ENCODE peak calls at places on chromosomes 12 and 14, in seven cellular contexts. M is WTC11, K is NCI-H1092 treated with DMSO at 0.1 percent for 48 hours, T is body of pancreas, N is T-helper 2 cell, D is caudate nucleus, P is head of caudate nucleus. L is an unnamed sample.

GRCh38 chr12:3727354-3727753 is 25.6 kb downstream of the CRACR2A start:
- DNase-seq in M (no peak), K (no peak), T (no peak), N (no peak), D (no peak), P (no peak), L (no peak)

GRCh38 chr12:4156317-4156716 is 117.2 kb upstream of the CCND2 start:
- DNase-seq in M (no peak), K (no peak), T (no peak), N (no peak), D (no peak), P (no peak), L (no peak)

GRCh38 chr14:41824441-41824840 is 217.8 kb downstream of the LRFN5 start:
- DNase-seq in M (no peak), K (no peak), T (no peak), N (no peak), D (no peak), P (no peak), L (no peak)

GRCh38 chr14:71372411-71372838 is 465.2 kb downstream of the PCNX1 start:
- DNase-seq in M (no peak), K (no peak), T (no peak), N (no peak), D (no peak), P (no peak), L (no peak)

GRCh38 chr12:71014180-71014785 is 93.7 kb upstream of the PTPRR start:
- DNase-seq in M (no peak), K (peak; percentile 47), T (no peak), N (no peak), D (no peak), P (no peak), L (peak; percentile 30)

GRCh38 chr14:63725786-63726185 is 2.1 kb downstream of the SGPP1 start:
- DNase-seq in M (no peak), K (no peak), T (no peak), N (no peak), D (no peak), P (no peak), L (no peak)

GRCh38 chr12:50017047-50017446 is 8.2 kb downstream of the RACGAP1 start:
- DNase-seq in M (no peak), K (no peak), T (peak; percentile 79), N (no peak), D (peak; percentile 22), P (peak; percentile 71), L (peak; percentile 43)

GRCh38 chr12:59452746-59453145 is 143.1 kb upstream of the SLC16A7 start:
- DNase-seq in M (no peak), K (no peak), T (no peak), N (no peak), D (no peak), P (no peak), L (peak; percentile 4)

GRCh38 chr12:52087961-52088820 is 8.7 kb downstream of the SMIM41 start:
- DNase-seq in M (no peak), K (peak; percentile 40), T (no peak), N (no peak), D (no peak), P (no peak), L (no peak)

GRCh38 chr14:106820119-106820518 is 1293.7 kb downstream of the TMEM121 start:
- DNase-seq in M (no peak), K (no peak), T (no peak), N (no peak), D (no peak), P (no peak), L (no peak)

GRCh38 chr14:25049559-25050493 is at the start of gene STXBP6:
- DNase-seq in M (peak; percentile 74), K (peak; percentile 59), T (peak; percentile 88), N (no peak), D (peak; percentile 90), P (peak; percentile 91), L (no peak)

GRCh38 chr12:76391461-76391860 is 43.2 kb upstream of the BBS10 start:
- DNase-seq in M (no peak), K (no peak), T (no peak), N (no peak), D (no peak), P (no peak), L (no peak)

GRCh38 chr14:69610859-69611263 is 535 bp upstream of the SUSD6 start:
- DNase-seq in M (no peak), K (no peak), T (no peak), N (no peak), D (peak; percentile 57), P (no peak), L (no peak)

GRCh38 chr14:73168691-73169090 is 32.4 kb downstream of the PSEN1 start:
- DNase-seq in M (no peak), K (no peak), T (no peak), N (no peak), D (peak; percentile 66), P (peak; percentile 65), L (no peak)

GRCh38 chr14:89746135-89746534 is 208.4 kb downstream of the EFCAB11 start:
- DNase-seq in M (no peak), K (no peak), T (no peak), N (no peak), D (no peak), P (no peak), L (no peak)

GRCh38 chr12:62698701-62699101 is 232.1 kb downstream of the MON2 start:
- DNase-seq in M (no peak), K (no peak), T (no peak), N (no peak), D (no peak), P (no peak), L (no peak)

GRCh38 chr12:2998789-2999264 is 39.6 kb downstream of the TEAD4 start:
- DNase-seq in M (peak; percentile 68), K (no peak), T (peak; percentile 70), N (no peak), D (no peak), P (no peak), L (no peak)

GRCh38 chr12:51323317-51323960 is 535 bp downstream of the BIN2 start:
- DNase-seq in M (no peak), K (no peak), T (no peak), N (peak; percentile 24), D (no peak), P (no peak), L (no peak)

GRCh38 chr12:122965356-122965755 is 907 bp downstream of the ABCB9 start:
- DNase-seq in M (no peak), K (no peak), T (no peak), N (no peak), D (peak; percentile 57), P (peak; percentile 54), L (no peak)

GRCh38 chr12:15603461-15604085 is 185.6 kb downstream of the EPS8 start:
- DNase-seq in M (no peak), K (peak; percentile 42), T (no peak), N (no peak), D (no peak), P (no peak), L (no peak)

GRCh38 chr12:108745641-108746040 is 14.3 kb upstream of the CORO1C start:
- DNase-seq in M (no peak), K (no peak), T (no peak), N (no peak), D (no peak), P (no peak), L (no peak)

GRCh38 chr14:99422220-99423010 is 58.2 kb downstream of the SETD3 start:
- DNase-seq in M (no peak), K (no peak), T (no peak), N (no peak), D (no peak), P (no peak), L (no peak)

GRCh38 chr12:102114212-102114611 is 5.7 kb downstream of the NUP37 start:
- DNase-seq in M (no peak), K (no peak), T (no peak), N (no peak), D (no peak), P (no peak), L (no peak)

GRCh38 chr14:95811813-95812212 is 64.8 kb upstream of the TUNAR start:
- DNase-seq in M (no peak), K (no peak), T (no peak), N (no peak), D (no peak), P (no peak), L (no peak)

GRCh38 chr12:49044660-49045059 is 15.9 kb downstream of the KMT2D start:
- DNase-seq in M (no peak), K (no peak), T (no peak), N (no peak), D (no peak), P (no peak), L (no peak)

GRCh38 chr14:34160619-34161018 is 209.7 kb upstream of the EGLN3 start:
- DNase-seq in M (no peak), K (no peak), T (no peak), N (no peak), D (no peak), P (no peak), L (no peak)

GRCh38 chr12:50351120-50352043 is 45.0 kb downstream of the FAM186A start:
- DNase-seq in M (no peak), K (no peak), T (peak; percentile 44), N (no peak), D (no peak), P (no peak), L (no peak)

GRCh38 chr12:95943231-95943842 is at the start of gene AMDHD1:
- DNase-seq in M (peak; percentile 65), K (peak; percentile 40), T (peak; percentile 40), N (peak; percentile 37), D (peak; percentile 72), P (peak; percentile 64), L (no peak)

GRCh38 chr12:124094733-124095132 is 121.7 kb downstream of the ZNF664 start:
- DNase-seq in M (no peak), K (peak; percentile 74), T (no peak), N (no peak), D (no peak), P (no peak), L (no peak)

GRCh38 chr12:81128930-81129554 is 51.2 kb downstream of the ACSS3 start:
- DNase-seq in M (peak; percentile 31), K (peak; percentile 60), T (peak; percentile 52), N (no peak), D (no peak), P (peak; percentile 32), L (no peak)

GRCh38 chr14:30034049-30034635 is 106.5 kb upstream of the PRKD1 start:
- DNase-seq in M (no peak), K (peak; percentile 71), T (no peak), N (no peak), D (no peak), P (no peak), L (no peak)